ENCODE peak calls at places on chromosome 16, in four cellular contexts. A, J, Q and T are unnamed samples.

GRCh38 chr16:56776562-56776961 is 46.6 kb downstream of the NUP93 start:
- DNase-seq in Q (no peak), J (no peak), A (peak), T (no peak)

GRCh38 chr16:77558786-77559185 is 124.0 kb upstream of the ADAMTS18 start:
- DNase-seq in A (peak), J (no peak), Q (no peak), T (no peak)

GRCh38 chr16:12600116-12600515 is 203.6 kb downstream of the CPPED1 start:
- DNase-seq in A (no peak), J (no peak), Q (no peak), T (no peak)

GRCh38 chr16:61813339-61813738 is 222.9 kb downstream of the CDH8 start:
- DNase-seq in J (no peak), Q (no peak), A (no peak), T (no peak)

GRCh38 chr16:68446941-68447675 is 1.2 kb downstream of the SMPD3 start:
- DNase-seq in A (no peak), Q (no peak), J (no peak), T (no peak)

GRCh38 chr16:67917852-67918236 is 13.8 kb downstream of the CTRL start:
- DNase-seq in Q (no peak), A (peak), J (no peak), T (peak)

GRCh38 chr16:25097304-25097988 is 14.1 kb upstream of the LCMT1 start:
- DNase-seq in J (no peak), A (peak), Q (no peak), T (peak)

GRCh38 chr16:50573947-50574751 is 26.0 kb downstream of the NKD1 start:
- DNase-seq in A (peak), J (no peak), Q (no peak), T (no peak)

GRCh38 chr16:31204871-31205666 is 2.5 kb upstream of the PYCARD start:
- DNase-seq in A (no peak), J (no peak), Q (no peak), T (no peak)

GRCh38 chr16:11698271-11698689 is 30.0 kb downstream of the SNN start:
- DNase-seq in A (no peak), Q (no peak), J (no peak), T (no peak)

GRCh38 chr16:89102777-89103073 is 9.1 kb downstream of the ACSF3 start:
- DNase-seq in J (no peak), A (no peak), Q (peak), T (no peak)

GRCh38 chr16:66714659-66715307 is 18.2 kb upstream of the CMTM4 start:
- DNase-seq in A (no peak), J (no peak), Q (peak), T (no peak)

GRCh38 chr16:23578096-23578830 is 17.9 kb downstream of the NDUFAB1 start:
- DNase-seq in Q (no peak), J (no peak), A (peak), T (no peak)

GRCh38 chr16:51839697-51840462 is 688.8 kb upstream of the SALL1 start:
- DNase-seq in Q (no peak), J (no peak), A (peak), T (peak)

GRCh38 chr16:53043986-53044571 is 8.6 kb downstream of the CHD9NB start:
- DNase-seq in A (no peak), J (peak), Q (peak), T (no peak)

GRCh38 chr16:81405702-81406113 is 38.9 kb upstream of the CMIP start:
- DNase-seq in A (peak), J (no peak), Q (no peak), T (peak)

GRCh38 chr16:46649571-46649970 is 28.4 kb upstream of the SHCBP1 start:
- DNase-seq in J (no peak), A (peak), Q (peak), T (peak)

GRCh38 chr16:29737713-29738112 is 8.1 kb downstream of the C16orf54 start:
- DNase-seq in Q (peak), A (no peak), J (no peak), T (no peak)

GRCh38 chr16:55655709-55656694 is at the start of gene SLC6A2:
- DNase-seq in Q (no peak), J (peak), A (no peak), T (no peak)

GRCh38 chr16:66899310-66899944 is 19.1 kb downstream of the PDP2 start:
- DNase-seq in J (no peak), A (peak), Q (no peak), T (no peak)

GRCh38 chr16:78606572-78606971 is 507.1 kb downstream of the WWOX start:
- DNase-seq in J (peak), Q (no peak), A (no peak), T (no peak)

GRCh38 chr16:48117217-48118105 is 38.3 kb downstream of the ABCC12 start:
- DNase-seq in A (peak), J (peak), Q (peak), T (no peak)

GRCh38 chr16:19377864-19378263 is 39.8 kb upstream of the TMC5 start:
- DNase-seq in J (no peak), A (no peak), Q (no peak), T (no peak)

GRCh38 chr16:17519041-17519440 is 48.3 kb upstream of the XYLT1 start:
- DNase-seq in J (no peak), Q (no peak), A (peak), T (peak)

GRCh38 chr16:9061358-9061813 is 30.1 kb upstream of the HAPSTR1 start:
- DNase-seq in A (peak), J (no peak), Q (no peak), T (peak)

GRCh38 chr16:51853586-51853985 is 693.4 kb downstream of the TOX3 start:
- DNase-seq in J (no peak), A (no peak), Q (no peak), T (no peak)

GRCh38 chr16:80733366-80733901 is 71.0 kb downstream of the CDYL2 start:
- DNase-seq in A (no peak), J (no peak), Q (no peak), T (no peak)

GRCh38 chr16:65375651-65376050 is 253.8 kb upstream of the CDH11 start:
- DNase-seq in Q (no peak), J (no peak), A (no peak), T (no peak)

GRCh38 chr16:9311303-9311954 is 220.0 kb downstream of the HAPSTR1 start:
- DNase-seq in Q (peak), A (no peak), J (no peak), T (no peak)

GRCh38 chr16:17273142-17273561 is 197.6 kb downstream of the XYLT1 start:
- DNase-seq in A (peak), Q (no peak), J (no peak), T (peak)

GRCh38 chr16:2964416-2965223 is 545 bp downstream of the KREMEN2 start:
- DNase-seq in J (peak), A (no peak), Q (peak), T (no peak)

GRCh38 chr16:68235882-68236803 is at the start of gene ESRP2:
- DNase-seq in Q (peak), A (no peak), J (no peak), T (no peak)

GRCh38 chr16:31085873-31086628 is 2.7 kb downstream of the PRSS53 start:
- DNase-seq in A (no peak), J (no peak), Q (no peak), T (no peak)

GRCh38 chr16:57253410-57253927 is 8.4 kb downstream of the ARL2BP start:
- DNase-seq in J (no peak), A (no peak), Q (no peak), T (no peak)

GRCh38 chr16:62036807-62037135 is 533 bp upstream of the CDH8 start:
- DNase-seq in Q (no peak), A (no peak), J (peak), T (no peak)

GRCh38 chr16:50324345-50324744 is 44.4 kb downstream of the BRD7 start:
- DNase-seq in Q (no peak), A (no peak), J (no peak), T (no peak)

GRCh38 chr16:68356249-68356918 is 45.6 kb downstream of the PRMT7 start:
- DNase-seq in Q (peak), A (no peak), J (no peak), T (no peak)

GRCh38 chr16:78045865-78046581 is 23.7 kb downstream of the CLEC3A start:
- DNase-seq in Q (peak), A (peak), J (peak), T (peak)

GRCh38 chr16:55062446-55062845 is 131.8 kb downstream of the IRX5 start:
- DNase-seq in Q (no peak), A (no peak), J (no peak), T (no peak)

GRCh38 chr16:1342526-1343427 is 8.9 kb downstream of the TSR3 start:
- DNase-seq in J (peak), Q (peak), A (peak), T (peak)
- H3K27ac ChIP-seq in J (no peak), Q (no peak), A (no peak), T (no peak)

DNA sequence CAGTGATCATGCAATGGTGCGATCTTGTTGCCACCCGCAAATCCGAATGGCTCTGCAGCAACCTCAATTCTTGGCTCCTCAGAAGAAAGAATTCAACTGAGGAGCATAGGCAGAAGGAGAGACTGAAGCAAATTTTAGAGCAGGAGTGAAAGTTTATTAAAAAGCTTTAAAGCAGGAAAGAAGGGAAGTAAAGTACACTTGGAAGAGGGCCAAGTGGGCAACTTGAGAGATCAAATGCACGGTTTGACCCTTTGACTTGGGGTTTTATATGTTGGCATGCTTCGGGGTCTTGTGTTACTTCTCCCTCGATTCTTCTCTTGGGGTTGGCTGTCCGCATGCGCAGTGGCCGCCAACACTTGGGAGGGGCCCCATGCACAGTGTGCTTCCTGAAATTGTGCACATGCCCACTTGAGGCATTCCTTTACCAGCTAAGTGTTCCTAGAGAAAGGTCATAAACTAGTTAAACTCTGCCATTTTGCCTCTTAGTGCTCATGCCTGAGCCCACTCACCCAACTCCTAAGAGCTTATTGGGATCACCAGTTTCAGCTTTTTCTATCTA is 36.7 kb downstream of the ZNRF1 start:
- DNase-seq in A (no peak), J (no peak), Q (no peak), T (no peak)
- H3K4me3 ChIP-seq in A (no peak), J (no peak), Q (no peak), T (no peak)

GRCh38 chr16:74666010-74666421 is 661 bp downstream of the RFWD3 start:
- DNase-seq in A (no peak), J (no peak), Q (no peak), T (no peak)
- H3K27ac ChIP-seq in A (peak), J (no peak), Q (peak), T (peak)

GRCh38 chr16:14509055-14509454 is 121.0 kb downstream of the PARN start:
- DNase-seq in Q (no peak), J (no peak), A (no peak), T (peak)

GRCh38 chr16:14511798-14512131 is 118.3 kb downstream of the PARN start:
- DNase-seq in J (no peak), A (no peak), Q (no peak), T (no peak)

GRCh38 chr16:14510939-14511797 is 118.9 kb downstream of the PARN start:
- DNase-seq in J (no peak), Q (no peak), A (peak), T (peak)

GRCh38 chr16:14510581-14510938 is 119.5 kb downstream of the PARN start:
- DNase-seq in Q (no peak), J (no peak), A (no peak), T (no peak)

DNA sequence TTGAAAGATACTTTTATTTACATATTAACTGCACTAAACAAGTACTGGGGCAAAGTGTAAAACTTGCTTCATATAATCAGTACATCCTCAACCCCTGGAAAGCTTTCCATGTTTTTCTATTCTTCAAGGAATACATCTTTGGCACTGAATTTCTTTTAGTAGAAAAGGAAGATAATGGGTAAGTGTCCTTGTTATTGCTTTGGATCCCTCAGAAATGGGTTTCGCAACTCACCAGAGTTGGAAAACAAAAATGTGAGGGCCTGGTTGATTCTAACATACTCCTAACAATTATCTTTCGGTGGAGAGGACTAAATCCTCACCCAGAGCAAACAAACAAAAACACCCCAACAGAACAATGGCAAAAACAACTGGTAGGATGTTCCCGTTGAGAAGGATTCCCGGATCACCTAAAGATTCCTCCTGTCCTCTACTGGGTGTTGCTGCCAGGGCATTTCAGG is 120.4 kb downstream of the PARN start:
- DNase-seq in A (no peak), J (no peak), Q (no peak), T (no peak)
- H3K4me3 ChIP-seq in A (no peak), J (no peak), Q (no peak), T (no peak)

DNA sequence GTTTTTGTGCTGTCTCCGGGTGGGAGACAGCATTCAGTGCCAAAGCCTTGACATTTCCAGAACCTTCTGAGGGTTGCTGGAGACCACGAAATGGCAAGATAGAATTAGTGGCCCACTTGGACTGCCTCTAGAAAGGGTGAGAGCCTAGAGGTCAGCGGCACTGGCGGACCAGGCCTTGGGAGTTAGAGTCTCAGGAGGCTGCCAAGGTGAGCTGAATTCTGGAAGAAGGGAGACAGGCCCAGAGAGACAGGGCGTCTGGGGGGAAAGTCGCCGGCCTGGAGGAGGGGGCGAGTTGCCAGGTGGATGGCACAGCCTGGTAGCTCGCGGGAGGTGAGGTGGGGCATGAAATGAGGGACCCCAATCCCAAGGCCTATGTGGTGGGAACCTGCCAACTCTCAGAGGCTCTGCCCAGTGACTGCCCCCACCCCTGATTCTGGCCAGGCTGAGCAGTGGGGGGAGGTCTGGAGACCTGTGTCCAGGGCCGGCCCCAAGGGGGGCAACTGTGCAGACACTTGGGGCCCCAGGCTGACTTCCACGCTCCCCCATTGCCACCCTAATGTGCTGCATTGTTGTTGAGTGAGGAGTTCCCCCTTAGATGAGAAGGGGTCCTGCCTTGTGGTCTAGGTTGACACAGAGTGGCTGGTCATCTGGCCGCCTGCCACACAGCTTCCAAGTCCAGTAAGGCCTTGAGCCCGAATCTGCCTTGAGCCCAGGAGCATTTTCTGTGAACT is 211.1 kb upstream of the CIBAR2 start:
- DNase-seq in Q (peak), A (no peak), J (no peak), T (no peak)
- H3K27ac ChIP-seq in Q (no peak), A (no peak), J (no peak), T (no peak)